ENCODE peak calls at places on chromosomes 11 and 22, in seven cellular contexts. One of them, this sample, is unnamed.

GRCh38 chr11:56271092-56271491 is 2.9 kb upstream of the OR5T1 start:
- DNase-seq in CD8-positive, alpha-beta T cell: no peak
- DNase-seq in adrenal gland: no peak
- DNase-seq in fibroblast of pulmonary artery: no peak
- DNase-seq in ovary: no peak
- DNase-seq in lower lobe of right lung: no peak
- DNase-seq in stomach: no peak
- DNase-seq in this sample: no peak

GRCh38 chr11:62806611-62807121 is 1.4 kb upstream of the NXF1 start:
- DNase-seq in stomach: no peak
- DNase-seq in adrenal gland: peak
- DNase-seq in CD8-positive, alpha-beta T cell: no peak
- DNase-seq in lower lobe of right lung: peak
- DNase-seq in fibroblast of pulmonary artery: peak
- DNase-seq in ovary: peak
- DNase-seq in this sample: peak

GRCh38 chr11:35367491-35367890 is 51.9 kb downstream of the SLC1A2 start:
- DNase-seq in ovary: no peak
- DNase-seq in stomach: no peak
- DNase-seq in fibroblast of pulmonary artery: peak
- DNase-seq in adrenal gland: peak
- DNase-seq in lower lobe of right lung: no peak
- DNase-seq in CD8-positive, alpha-beta T cell: no peak
- DNase-seq in this sample: peak

GRCh38 chr11:134258577-134258976 is 5.2 kb downstream of the ACAD8 start:
- DNase-seq in fibroblast of pulmonary artery: no peak
- DNase-seq in adrenal gland: no peak
- DNase-seq in stomach: no peak
- DNase-seq in CD8-positive, alpha-beta T cell: no peak
- DNase-seq in lower lobe of right lung: no peak
- DNase-seq in ovary: no peak
- DNase-seq in this sample: no peak

GRCh38 chr11:3341298-3341697 is 37.6 kb downstream of the ZNF195 start:
- DNase-seq in fibroblast of pulmonary artery: peak
- DNase-seq in stomach: peak
- DNase-seq in ovary: peak
- DNase-seq in adrenal gland: peak
- DNase-seq in CD8-positive, alpha-beta T cell: peak
- DNase-seq in lower lobe of right lung: peak
- DNase-seq in this sample: peak

GRCh38 chr11:44609028-44609782 is 43.7 kb downstream of the CD82 start:
- DNase-seq in CD8-positive, alpha-beta T cell: peak
- DNase-seq in ovary: no peak
- DNase-seq in stomach: no peak
- DNase-seq in adrenal gland: no peak
- DNase-seq in lower lobe of right lung: no peak
- DNase-seq in fibroblast of pulmonary artery: no peak
- DNase-seq in this sample: no peak

GRCh38 chr11:9803685-9804413 is 140.0 kb downstream of the SWAP70 start:
- DNase-seq in adrenal gland: no peak
- DNase-seq in fibroblast of pulmonary artery: peak
- DNase-seq in lower lobe of right lung: no peak
- DNase-seq in stomach: no peak
- DNase-seq in CD8-positive, alpha-beta T cell: no peak
- DNase-seq in ovary: no peak
- DNase-seq in this sample: peak

GRCh38 chr22:19396561-19396933 is 35.0 kb downstream of the HIRA start:
- DNase-seq in fibroblast of pulmonary artery: no peak
- DNase-seq in ovary: no peak
- DNase-seq in CD8-positive, alpha-beta T cell: no peak
- DNase-seq in stomach: no peak
- DNase-seq in adrenal gland: peak
- DNase-seq in lower lobe of right lung: no peak
- DNase-seq in this sample: no peak

GRCh38 chr11:66340596-66341501 is 4.1 kb downstream of the BRMS1 start:
- DNase-seq in CD8-positive, alpha-beta T cell: no peak
- DNase-seq in stomach: no peak
- DNase-seq in fibroblast of pulmonary artery: no peak
- DNase-seq in ovary: no peak
- DNase-seq in lower lobe of right lung: peak
- DNase-seq in adrenal gland: no peak
- DNase-seq in this sample: no peak

GRCh38 chr11:69530278-69531070 is 49.0 kb downstream of the LINC01488 start:
- DNase-seq in adrenal gland: no peak
- DNase-seq in stomach: no peak
- DNase-seq in ovary: no peak
- DNase-seq in CD8-positive, alpha-beta T cell: no peak
- DNase-seq in lower lobe of right lung: no peak
- DNase-seq in fibroblast of pulmonary artery: no peak
- DNase-seq in this sample: no peak

GRCh38 chr11:70913715-70914231 is 338.6 kb downstream of the SHANK2 start:
- DNase-seq in adrenal gland: no peak
- DNase-seq in fibroblast of pulmonary artery: no peak
- DNase-seq in stomach: peak
- DNase-seq in lower lobe of right lung: peak
- DNase-seq in CD8-positive, alpha-beta T cell: no peak
- DNase-seq in ovary: no peak
- DNase-seq in this sample: no peak

GRCh38 chr11:3123761-3124733 is 41.1 kb downstream of the OSBPL5 start:
- DNase-seq in fibroblast of pulmonary artery: peak
- DNase-seq in adrenal gland: peak
- DNase-seq in CD8-positive, alpha-beta T cell: no peak
- DNase-seq in ovary: peak
- DNase-seq in lower lobe of right lung: peak
- DNase-seq in stomach: peak
- DNase-seq in this sample: peak

GRCh38 chr11:65497141-65498041 is 1.5 kb upstream of the MALAT1 start:
- DNase-seq in adrenal gland: peak
- DNase-seq in lower lobe of right lung: peak
- DNase-seq in CD8-positive, alpha-beta T cell: peak
- DNase-seq in stomach: peak
- DNase-seq in ovary: peak
- DNase-seq in fibroblast of pulmonary artery: peak
- DNase-seq in this sample: peak

GRCh38 chr22:29330753-29331152 is 15.3 kb upstream of the RASL10A start:
- DNase-seq in adrenal gland: peak
- DNase-seq in ovary: peak
- DNase-seq in lower lobe of right lung: no peak
- DNase-seq in fibroblast of pulmonary artery: peak
- DNase-seq in stomach: no peak
- DNase-seq in CD8-positive, alpha-beta T cell: peak
- DNase-seq in this sample: peak

GRCh38 chr22:19966908-19967750 is 25.5 kb upstream of the TXNRD2 start:
- DNase-seq in ovary: no peak
- DNase-seq in lower lobe of right lung: no peak
- DNase-seq in fibroblast of pulmonary artery: no peak
- DNase-seq in CD8-positive, alpha-beta T cell: no peak
- DNase-seq in adrenal gland: no peak
- DNase-seq in stomach: no peak
- DNase-seq in this sample: no peak

GRCh38 chr22:45889093-45889538 is 87.8 kb downstream of the WNT7B start:
- DNase-seq in ovary: no peak
- DNase-seq in CD8-positive, alpha-beta T cell: no peak
- DNase-seq in adrenal gland: no peak
- DNase-seq in fibroblast of pulmonary artery: no peak
- DNase-seq in lower lobe of right lung: no peak
- DNase-seq in stomach: no peak
- DNase-seq in this sample: no peak

GRCh38 chr11:1747753-1748466 is 2.5 kb downstream of the IFITM10 start:
- DNase-seq in stomach: no peak
- DNase-seq in adrenal gland: peak
- DNase-seq in ovary: no peak
- DNase-seq in CD8-positive, alpha-beta T cell: no peak
- DNase-seq in lower lobe of right lung: no peak
- DNase-seq in fibroblast of pulmonary artery: no peak
- DNase-seq in this sample: no peak

GRCh38 chr11:70872950-70873735 is 379.2 kb downstream of the SHANK2 start:
- DNase-seq in ovary: no peak
- DNase-seq in lower lobe of right lung: no peak
- DNase-seq in fibroblast of pulmonary artery: no peak
- DNase-seq in CD8-positive, alpha-beta T cell: no peak
- DNase-seq in stomach: no peak
- DNase-seq in adrenal gland: no peak
- DNase-seq in this sample: no peak

GRCh38 chr22:41201146-41201545 is 4.0 kb upstream of the L3MBTL2 start:
- DNase-seq in fibroblast of pulmonary artery: no peak
- DNase-seq in CD8-positive, alpha-beta T cell: no peak
- DNase-seq in lower lobe of right lung: no peak
- DNase-seq in ovary: no peak
- DNase-seq in stomach: no peak
- DNase-seq in adrenal gland: no peak
- DNase-seq in this sample: no peak

GRCh38 chr22:24070553-24070952 is 59.4 kb downstream of the CABIN1 start:
- DNase-seq in ovary: no peak
- DNase-seq in stomach: no peak
- DNase-seq in CD8-positive, alpha-beta T cell: no peak
- DNase-seq in lower lobe of right lung: no peak
- DNase-seq in adrenal gland: no peak
- DNase-seq in fibroblast of pulmonary artery: no peak
- DNase-seq in this sample: no peak

GRCh38 chr11:119624102-119624615 is 104.8 kb downstream of the NECTIN1 start:
- DNase-seq in stomach: no peak
- DNase-seq in lower lobe of right lung: no peak
- DNase-seq in adrenal gland: no peak
- DNase-seq in ovary: no peak
- DNase-seq in fibroblast of pulmonary artery: no peak
- DNase-seq in CD8-positive, alpha-beta T cell: no peak
- DNase-seq in this sample: no peak

GRCh38 chr22:47366026-47366767 is 603.7 kb downstream of the TBC1D22A start:
- DNase-seq in adrenal gland: peak
- DNase-seq in fibroblast of pulmonary artery: no peak
- DNase-seq in ovary: peak
- DNase-seq in lower lobe of right lung: no peak
- DNase-seq in CD8-positive, alpha-beta T cell: no peak
- DNase-seq in stomach: peak
- DNase-seq in this sample: no peak
- H3K4me3 ChIP-seq in adrenal gland: no peak
- H3K4me3 ChIP-seq in fibroblast of pulmonary artery: no peak
- H3K4me3 ChIP-seq in ovary: no peak
- H3K4me3 ChIP-seq in lower lobe of right lung: no peak
- H3K4me3 ChIP-seq in CD8-positive, alpha-beta T cell: no peak
- H3K4me3 ChIP-seq in stomach: no peak
- H3K4me3 ChIP-seq in this sample: no peak

GRCh38 chr11:114315749-114316368 is 19.7 kb downstream of the NNMT start:
- DNase-seq in ovary: no peak
- DNase-seq in adrenal gland: no peak
- DNase-seq in lower lobe of right lung: peak
- DNase-seq in stomach: peak
- DNase-seq in CD8-positive, alpha-beta T cell: no peak
- DNase-seq in fibroblast of pulmonary artery: peak
- DNase-seq in this sample: no peak
- TF ChIP-seq CTCF in ovary: no peak
- TF ChIP-seq CTCF in adrenal gland: no peak
- TF ChIP-seq CTCF in lower lobe of right lung: no peak
- TF ChIP-seq CTCF in stomach: no peak
- TF ChIP-seq CTCF in CD8-positive, alpha-beta T cell: no peak
- TF ChIP-seq CTCF in fibroblast of pulmonary artery: no peak
- TF ChIP-seq CTCF in this sample: no peak

DNA sequence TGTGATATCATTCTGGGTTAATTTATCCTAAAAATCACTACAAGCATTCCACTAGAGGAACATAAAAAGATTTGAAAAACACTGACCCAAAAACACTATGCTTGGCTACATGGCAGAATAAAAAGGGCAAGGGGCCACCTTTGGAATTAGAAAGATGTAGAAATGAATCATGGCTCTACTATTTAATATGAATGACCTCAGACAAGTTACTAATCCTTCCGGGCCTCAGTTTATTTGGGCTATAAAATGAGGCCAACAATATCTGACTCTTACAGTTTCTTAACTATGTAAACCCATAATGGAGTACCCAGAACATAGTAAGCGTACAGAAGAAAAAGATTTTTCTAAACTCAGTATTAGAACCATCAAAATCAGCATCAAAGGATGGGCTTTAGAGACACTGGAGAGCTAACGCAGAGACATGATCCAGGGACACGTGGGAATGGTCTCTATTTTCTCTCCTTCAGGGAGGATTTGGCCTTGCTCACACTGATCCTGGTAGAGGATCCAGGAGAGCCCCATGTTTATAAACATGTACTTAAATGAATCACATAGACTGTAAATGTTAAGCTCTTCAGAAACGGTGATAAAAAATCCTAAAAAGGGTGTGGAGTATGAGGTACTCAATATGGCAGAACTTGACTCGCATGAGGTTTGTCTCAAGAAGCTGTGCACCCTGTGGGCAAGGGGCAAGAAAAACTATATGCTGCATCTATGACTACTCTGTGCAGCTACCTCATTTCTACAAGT is 288.4 kb upstream of the PITPNB start:
- DNase-seq in ovary: no peak
- DNase-seq in adrenal gland: no peak
- DNase-seq in fibroblast of pulmonary artery: peak
- DNase-seq in stomach: no peak
- DNase-seq in lower lobe of right lung: no peak
- DNase-seq in CD8-positive, alpha-beta T cell: no peak
- DNase-seq in this sample: peak
- H3K4me3 ChIP-seq in ovary: no peak
- H3K4me3 ChIP-seq in adrenal gland: no peak
- H3K4me3 ChIP-seq in fibroblast of pulmonary artery: no peak
- H3K4me3 ChIP-seq in stomach: no peak
- H3K4me3 ChIP-seq in lower lobe of right lung: no peak
- H3K4me3 ChIP-seq in CD8-positive, alpha-beta T cell: no peak
- H3K4me3 ChIP-seq in this sample: no peak

DNA sequence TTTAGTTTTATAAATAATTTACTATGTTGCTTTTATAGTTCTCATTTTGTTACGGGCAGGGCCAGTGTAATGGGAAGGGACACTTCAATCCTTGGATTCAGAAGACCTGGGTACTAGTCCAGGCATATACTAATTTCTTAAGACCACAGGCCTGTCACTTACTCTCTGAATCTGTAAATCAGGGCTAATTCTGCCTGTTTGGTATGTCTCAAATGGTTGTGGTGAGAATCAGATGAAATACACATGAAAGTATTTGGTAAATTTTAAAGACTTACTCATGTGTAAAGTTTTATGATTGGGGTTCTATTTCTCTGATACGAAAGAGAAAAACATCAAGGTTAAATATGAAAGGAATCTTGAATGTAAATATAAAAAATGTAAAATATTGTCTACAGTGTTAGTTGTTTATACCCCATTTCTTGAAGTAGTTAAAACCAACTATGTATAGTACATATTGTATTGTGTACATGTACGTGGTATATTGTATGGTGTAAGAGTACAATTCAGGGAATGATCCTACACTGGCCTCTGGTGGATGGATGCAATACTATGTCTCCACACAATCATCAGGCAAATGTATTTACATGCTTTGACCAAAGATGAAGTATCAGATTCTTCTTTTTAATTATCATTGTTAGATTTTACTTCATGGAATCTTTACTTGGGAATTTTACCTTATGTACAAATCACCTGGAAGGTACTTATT is 24.5 kb upstream of the RAG2 start:
- DNase-seq in lower lobe of right lung: no peak
- DNase-seq in adrenal gland: no peak
- DNase-seq in fibroblast of pulmonary artery: peak
- DNase-seq in CD8-positive, alpha-beta T cell: no peak
- DNase-seq in ovary: no peak
- DNase-seq in stomach: no peak
- DNase-seq in this sample: peak
- TF ChIP-seq CTCF in lower lobe of right lung: peak
- TF ChIP-seq CTCF in adrenal gland: no peak
- TF ChIP-seq CTCF in fibroblast of pulmonary artery: peak
- TF ChIP-seq CTCF in CD8-positive, alpha-beta T cell: no peak
- TF ChIP-seq CTCF in ovary: no peak
- TF ChIP-seq CTCF in stomach: no peak
- TF ChIP-seq CTCF in this sample: peak

GRCh38 chr22:39024923-39025322 is 4.0 kb downstream of the APOBEC3D start:
- DNase-seq in fibroblast of pulmonary artery: no peak
- DNase-seq in CD8-positive, alpha-beta T cell: peak
- DNase-seq in ovary: no peak
- DNase-seq in lower lobe of right lung: no peak
- DNase-seq in stomach: no peak
- DNase-seq in adrenal gland: no peak
- DNase-seq in this sample: no peak
- H3K4me3 ChIP-seq in fibroblast of pulmonary artery: no peak
- H3K4me3 ChIP-seq in CD8-positive, alpha-beta T cell: no peak
- H3K4me3 ChIP-seq in ovary: no peak
- H3K4me3 ChIP-seq in lower lobe of right lung: no peak
- H3K4me3 ChIP-seq in stomach: no peak
- H3K4me3 ChIP-seq in adrenal gland: no peak
- H3K4me3 ChIP-seq in this sample: no peak